ENCODE peak calls at places on chromosomes 7 and 10, in ten cellular contexts. F, Z, J, A, P, C, N, D, E and R are unnamed samples.

GRCh38 chr10:132974249-132974796 is 32.0 kb upstream of the CFAP46 start:
- DNase-seq in Z (no peak), C (no peak), F (no peak), A (no peak), J (no peak), P (no peak), N (no peak), E (no peak), D (no peak), R (no peak)

GRCh38 chr10:5198386-5198785 is 1.7 kb downstream of the AKR1C4 start:
- DNase-seq in E (no peak), N (no peak), J (no peak), F (no peak), D (no peak), P (no peak), A (no peak), C (no peak), Z (no peak), R (no peak)

GRCh38 chr10:124106241-124106905 is 13.0 kb upstream of the CHST15 start:
- DNase-seq in C (peak; percentile 68), D (peak; percentile 89), E (no peak), Z (no peak), P (no peak), N (peak; percentile 38), A (peak; percentile 88), F (peak; percentile 38), J (no peak), R (peak; percentile 61)

GRCh38 chr7:150941983-150942590 is 36.0 kb downstream of the KCNH2 start:
- DNase-seq in E (peak; percentile 61), F (no peak), D (peak; percentile 62), A (no peak), P (peak; percentile 33), Z (peak; percentile 59), J (peak; percentile 36), C (peak; percentile 15), N (no peak), R (peak; percentile 23)

GRCh38 chr10:15589109-15589508 is 130.6 kb downstream of the ITGA8 start:
- DNase-seq in E (no peak), D (peak; percentile 46), C (no peak), N (no peak), F (no peak), P (no peak), A (no peak), J (no peak), Z (no peak), R (no peak)

GRCh38 chr10:27242951-27243551 is 2.5 kb upstream of the ACBD5 start:
- DNase-seq in J (peak; percentile 82), Z (peak; percentile 24), F (no peak), D (peak; percentile 65), E (peak; percentile 78), C (peak; percentile 65), A (no peak), N (no peak), P (peak; percentile 63), R (peak; percentile 50)

GRCh38 chr10:55160904-55161303 is 359.9 kb upstream of the PCDH15 start:
- DNase-seq in Z (no peak), P (no peak), F (no peak), D (no peak), E (no peak), C (no peak), N (no peak), A (no peak), J (no peak), R (no peak)

GRCh38 chr7:106893591-106893990 is 28.5 kb downstream of the PIK3CG start:
- DNase-seq in E (no peak), N (no peak), P (no peak), J (no peak), A (no peak), C (no peak), D (no peak), F (no peak), Z (no peak), R (no peak)

GRCh38 chr7:99393363-99394187 is 14.8 kb downstream of the PDAP1 start:
- DNase-seq in C (no peak), D (no peak), P (no peak), N (no peak), J (no peak), Z (peak; percentile 90), F (no peak), A (no peak), E (no peak), R (no peak)

GRCh38 chr10:93921338-93921737 is 27.6 kb downstream of the SLC35G1 start:
- DNase-seq in J (peak; percentile 22), F (no peak), C (no peak), P (no peak), N (no peak), E (peak; percentile 45), A (no peak), Z (no peak), D (peak; percentile 10), R (peak; percentile 11)

GRCh38 chr10:95741807-95742528 is 14.0 kb upstream of the ENTPD1 start:
- DNase-seq in N (peak; percentile 63), Z (peak; percentile 3), P (no peak), J (no peak), F (no peak), A (peak; percentile 72), C (peak; percentile 45), D (no peak), E (no peak), R (no peak)

GRCh38 chr10:63480237-63480636 is 14.5 kb upstream of the JMJD1C start:
- DNase-seq in D (no peak), E (no peak), C (no peak), P (no peak), A (no peak), J (peak; percentile 82), F (no peak), Z (no peak), N (no peak), R (no peak)

GRCh38 chr10:12907651-12908050 is 93.9 kb downstream of the CCDC3 start:
- DNase-seq in N (no peak), F (no peak), D (no peak), P (no peak), E (no peak), Z (no peak), A (no peak), J (no peak), C (no peak), R (no peak)

GRCh38 chr7:73361340-73361739 is 33.4 kb downstream of the FKBP6 start:
- DNase-seq in D (no peak), J (no peak), F (no peak), E (no peak), N (no peak), Z (no peak), C (no peak), P (no peak), A (no peak), R (no peak)

GRCh38 chr10:84138478-84139125 is 707 bp upstream of the GHITM start:
- DNase-seq in N (no peak), C (peak; percentile 14), A (no peak), Z (no peak), F (no peak), P (peak; percentile 47), J (peak; percentile 76), E (peak; percentile 79), D (peak; percentile 83), R (peak; percentile 12)

GRCh38 chr10:90313548-90314325 is 544.1 kb downstream of the HTR7 start:
- DNase-seq in N (peak; percentile 40), F (no peak), P (no peak), Z (no peak), J (peak; percentile 76), D (no peak), A (no peak), E (no peak), C (no peak), R (no peak)

GRCh38 chr10:28293238-28294168 is 9.4 kb downstream of the MPP7 start:
- DNase-seq in P (no peak), C (no peak), J (no peak), A (no peak), F (no peak), D (no peak), Z (no peak), N (no peak), E (no peak), R (no peak)

GRCh38 chr10:77386833-77387232 is 250.8 kb downstream of the KCNMA1 start:
- DNase-seq in F (peak; percentile 33), D (no peak), N (peak; percentile 31), J (no peak), C (no peak), A (no peak), P (no peak), E (no peak), Z (no peak), R (no peak)

GRCh38 chr10:6583447-6583846 is 3.4 kb upstream of the PRKCQ start:
- DNase-seq in A (no peak), E (peak; percentile 83), N (no peak), P (peak; percentile 71), F (no peak), D (no peak), Z (no peak), C (no peak), J (peak; percentile 58), R (no peak)

GRCh38 chr7:36638140-36638539 is 86.2 kb downstream of the AOAH start:
- DNase-seq in P (no peak), D (no peak), C (no peak), Z (no peak), F (no peak), A (no peak), J (no peak), E (no peak), N (no peak), R (no peak)

GRCh38 chr10:1049425-1049958 is 573 bp upstream of the IDI1 start:
- DNase-seq in Z (no peak), D (no peak), J (no peak), N (no peak), F (no peak), E (no peak), C (no peak), P (no peak), A (no peak), R (no peak)

GRCh38 chr7:29154076-29154475 is 7.7 kb upstream of the CPVL start:
- DNase-seq in A (no peak), J (no peak), E (no peak), F (no peak), C (no peak), D (no peak), P (no peak), N (no peak), Z (no peak), R (no peak)

GRCh38 chr7:143979359-143979758 is 20.8 kb upstream of the OR6B1 start:
- DNase-seq in A (no peak), N (peak; percentile 55), P (no peak), F (no peak), E (no peak), J (no peak), C (no peak), D (peak; percentile 45), Z (no peak), R (no peak)

GRCh38 chr7:158655507-158655906 is 49.1 kb downstream of the NCAPG2 start:
- DNase-seq in E (no peak), P (no peak), A (no peak), F (no peak), J (no peak), Z (no peak), N (no peak), D (no peak), C (no peak), R (no peak)

GRCh38 chr10:63666836-63667383 is 145.7 kb downstream of the REEP3 start:
- DNase-seq in E (no peak), F (no peak), D (peak; percentile 80), C (peak; percentile 59), N (peak; percentile 87), P (no peak), Z (no peak), A (no peak), J (no peak), R (no peak)

GRCh38 chr7:100763556-100764140 is 30.3 kb downstream of the ZAN start:
- DNase-seq in D (no peak), P (no peak), C (no peak), J (no peak), Z (no peak), E (no peak), F (no peak), N (no peak), A (no peak), R (no peak)

GRCh38 chr10:102368072-102368471 is 27.4 kb upstream of the NFKB2 start:
- DNase-seq in Z (no peak), P (no peak), A (no peak), J (no peak), C (no peak), E (no peak), D (no peak), F (peak; percentile 41), N (no peak), R (peak; percentile 46)

GRCh38 chr10:93435621-93436385 is 46.3 kb downstream of the MYOF start:
- DNase-seq in P (no peak), N (peak; percentile 50), E (no peak), C (no peak), Z (no peak), D (peak; percentile 72), J (no peak), A (no peak), F (no peak), R (no peak)